ENCODE peak calls at places on chromosome 6, in ten cellular contexts. G is esophagus squamous epithelium; I is psoas muscle; X is left ventricle myocardium inferior; V is CD8-positive, alpha-beta T cell; D is breast epithelium; K is PC-3; T is mesenchymal stem cell; Z is stomach; P is heart right ventricle. R is an unnamed sample.

GRCh38 chr6:104460759-104461530 is 398.8 kb downstream of the HACE1 start:
- DNase-seq in G (no peak), I (no peak), X (no peak), V (no peak), D (no peak), K (no peak), T (no peak), Z (no peak), P (no peak), R (no peak)

GRCh38 chr6:392441-393390 is 1.2 kb downstream of the IRF4 start:
- DNase-seq in G (no peak), I (peak; percentile 45), X (no peak), V (peak; percentile 36), D (no peak), K (no peak), T (no peak), Z (no peak), P (no peak), R (no peak)

GRCh38 chr6:42426191-42426590 is 25.5 kb downstream of the TRERF1 start:
- DNase-seq in G (no peak), I (no peak), X (no peak), V (no peak), D (no peak), K (no peak), T (no peak), Z (no peak), P (no peak), R (no peak)

GRCh38 chr6:137361701-137362100 is 132.5 kb downstream of the OLIG3 start:
- DNase-seq in G (no peak), I (no peak), X (no peak), V (no peak), D (no peak), K (no peak), T (no peak), Z (no peak), P (no peak), R (no peak)

GRCh38 chr6:73078333-73078732 is 147.0 kb downstream of the KHDC1L start:
- DNase-seq in G (no peak), I (no peak), X (no peak), V (no peak), D (no peak), K (no peak), T (no peak), Z (no peak), P (no peak), R (no peak)

GRCh38 chr6:3467996-3468395 is 11.1 kb upstream of the SLC22A23 start:
- DNase-seq in G (no peak), I (no peak), X (no peak), V (no peak), D (no peak), K (no peak), T (no peak), Z (no peak), P (no peak), R (no peak)

GRCh38 chr6:111092006-111092405 is 4.7 kb downstream of the SLC16A10 start:
- DNase-seq in G (no peak), I (peak; percentile 56), X (no peak), V (no peak), D (no peak), K (no peak), T (no peak), Z (no peak), P (no peak), R (no peak)

GRCh38 chr6:22886881-22887581 is 317.7 kb downstream of the HDGFL1 start:
- DNase-seq in G (no peak), I (no peak), X (no peak), V (no peak), D (no peak), K (no peak), T (peak; percentile 13), Z (no peak), P (no peak), R (no peak)

GRCh38 chr6:79602859-79603258 is 28.3 kb upstream of the SH3BGRL2 start:
- DNase-seq in G (no peak), I (no peak), X (no peak), V (no peak), D (no peak), K (no peak), T (no peak), Z (no peak), P (no peak), R (no peak)

GRCh38 chr6:40417031-40417430 is 170.1 kb downstream of the LRFN2 start:
- DNase-seq in G (no peak), I (peak; percentile 69), X (peak; percentile 36), V (no peak), D (no peak), K (no peak), T (no peak), Z (no peak), P (peak; percentile 23), R (no peak)

GRCh38 chr6:150343434-150343833 is 25.4 kb upstream of the IYD start:
- DNase-seq in G (no peak), I (no peak), X (no peak), V (no peak), D (no peak), K (peak; percentile 1), T (no peak), Z (no peak), P (no peak), R (no peak)

GRCh38 chr6:170182781-170183120 is 108.1 kb downstream of the DLL1 start:
- DNase-seq in G (no peak), I (no peak), X (no peak), V (no peak), D (no peak), K (no peak), T (no peak), Z (no peak), P (no peak), R (no peak)

GRCh38 chr6:42808492-42809483 is 26.9 kb downstream of the BICRAL start:
- DNase-seq in G (no peak), I (no peak), X (no peak), V (no peak), D (no peak), K (no peak), T (no peak), Z (no peak), P (no peak), R (no peak)

GRCh38 chr6:8335896-8336295 is 99.4 kb downstream of the SLC35B3 start:
- DNase-seq in G (no peak), I (no peak), X (no peak), V (no peak), D (no peak), K (peak; percentile 39), T (no peak), Z (no peak), P (no peak), R (no peak)

GRCh38 chr6:35077006-35077712 is 64.0 kb downstream of the TCP11 start:
- DNase-seq in G (no peak), I (no peak), X (no peak), V (no peak), D (peak; percentile 45), K (no peak), T (no peak), Z (no peak), P (no peak), R (no peak)

GRCh38 chr6:44386929-44387345 is 569 bp upstream of the CDC5L start:
- DNase-seq in G (no peak), I (peak; percentile 51), X (no peak), V (no peak), D (no peak), K (peak; percentile 31), T (no peak), Z (no peak), P (no peak), R (no peak)

GRCh38 chr6:158411998-158412397 is 99.7 kb downstream of the TULP4 start:
- DNase-seq in G (no peak), I (no peak), X (no peak), V (no peak), D (no peak), K (peak; percentile 91), T (no peak), Z (no peak), P (no peak), R (no peak)

GRCh38 chr6:51866001-51866400 is 221.4 kb downstream of the PKHD1 start:
- DNase-seq in G (no peak), I (no peak), X (no peak), V (no peak), D (no peak), K (peak; percentile 81), T (no peak), Z (no peak), P (no peak), R (no peak)
- H3K4me3 ChIP-seq in G (no peak overlapping the region), I (no peak overlapping the region), X (no peak overlapping the region), V (no peak overlapping the region), D (no peak overlapping the region), K (peak overlapping the region; percentile 13), T (no peak overlapping the region), Z (no peak overlapping the region), P (no peak overlapping the region), R (no peak overlapping the region)

GRCh38 chr6:134077301-134077700 is 24.9 kb upstream of the SLC2A12 start:
- DNase-seq in G (no peak), I (no peak), X (no peak), V (no peak), D (no peak), K (peak; percentile 58), T (peak; percentile 60), Z (no peak), P (no peak), R (no peak)
- H3K4me1 ChIP-seq in G (no peaks in the 10 kb centered on the region), I (no peaks in the 10 kb centered on the region), X (no peaks in the 10 kb centered on the region), V (no peaks in the 10 kb centered on the region), D (no peaks in the 10 kb centered on the region), K (peaks cover 8% of the 10 kb centered on the region), T (peaks cover 2% of the 10 kb centered on the region), Z (peaks cover 5% of the 10 kb centered on the region), P (no peaks in the 10 kb centered on the region), R (no peaks in the 10 kb centered on the region)

GRCh38 chr6:33995873-33996475 is 149.9 kb downstream of the GRM4 start:
- DNase-seq in G (no peak), I (no peak), X (no peak), V (no peak), D (no peak), K (no peak), T (no peak), Z (no peak), P (no peak), R (no peak)
- H3K4me3 ChIP-seq in G (no peak overlapping the region), I (no peak overlapping the region), X (no peak overlapping the region), V (no peak overlapping the region), D (peak overlapping the region; percentile 22), K (no peak overlapping the region), T (peak overlapping the region; percentile 14), Z (no peak overlapping the region), P (no peak overlapping the region), R (no peak overlapping the region)

GRCh38 chr6:9487128-9487527 is 927.7 kb downstream of the TFAP2A start:
- DNase-seq in G (no peak), I (no peak), X (no peak), V (no peak), D (no peak), K (no peak), T (peak; percentile 62), Z (no peak), P (no peak), R (no peak)

GRCh38 chr6:9484686-9485085 is 930.2 kb downstream of the TFAP2A start:
- DNase-seq in G (no peak), I (no peak), X (no peak), V (no peak), D (no peak), K (no peak), T (no peak), Z (no peak), P (no peak), R (no peak)

GRCh38 chr6:9482030-9482731 is 932.7 kb downstream of the TFAP2A start:
- DNase-seq in G (no peak), I (no peak), X (no peak), V (no peak), D (no peak), K (peak; percentile 92), T (peak; percentile 95), Z (no peak), P (no peak), R (no peak)

GRCh38 chr6:9484091-9484490 is 930.8 kb downstream of the TFAP2A start:
- DNase-seq in G (no peak), I (no peak), X (no peak), V (no peak), D (no peak), K (no peak), T (no peak), Z (no peak), P (no peak), R (no peak)

GRCh38 chr6:9485992-9486391 is 928.9 kb downstream of the TFAP2A start:
- DNase-seq in G (no peak), I (no peak), X (no peak), V (no peak), D (no peak), K (no peak), T (no peak), Z (no peak), P (no peak), R (no peak)
- H3K4me1 ChIP-seq in G (peaks cover 5% of the 10 kb centered on the region), I (no peaks in the 10 kb centered on the region), X (no peaks in the 10 kb centered on the region), V (no peaks in the 10 kb centered on the region), D (peaks cover 11% of the 10 kb centered on the region), K (peaks cover 25% of the 10 kb centered on the region), T (peaks cover 2% of the 10 kb centered on the region), Z (peaks cover 4% of the 10 kb centered on the region), P (no peaks in the 10 kb centered on the region), R (no peaks in the 10 kb centered on the region)

R was measured in thoracic aorta.